ENCODE peak calls at places on chromosomes 3 and 15, in ten cellular contexts. Z is right lobe of liver; N is IMR-90; L is heart left ventricle; T is activated CD8-positive, alpha-beta memory T cell treated with anti-CD3 and anti-CD28 coated beads for 48 hours; X is islet precursor cell; E is WTC11; A is activated naive CD4-positive, alpha-beta T cell treated with anti-CD3 and anti-CD28 coated beads for 36 hours; R is lower leg skin; U is neuronal stem cell. V is an unnamed sample.

GRCh38 chr3:17686613-17687012 is 55.8 kb downstream of the TBC1D5 start:
- DNase-seq in T (no peak), R (no peak), U (no peak), E (no peak), L (no peak), N (no peak), Z (no peak), X (peak; percentile 53), A (no peak), V (no peak)

GRCh38 chr3:103170651-103171050 is 735.8 kb downstream of the ZPLD1 start:
- DNase-seq in X (no peak), L (no peak), U (no peak), E (no peak), T (no peak), Z (no peak), R (no peak), A (no peak), N (no peak), V (no peak)

GRCh38 chr3:60599586-60599985 is 651.7 kb downstream of the FHIT start:
- DNase-seq in T (no peak), U (no peak), N (no peak), E (no peak), Z (no peak), X (no peak), L (no peak), R (no peak), A (no peak), V (no peak)

GRCh38 chr3:60933828-60934227 is 317.4 kb downstream of the FHIT start:
- DNase-seq in N (no peak), R (no peak), Z (no peak), X (no peak), A (no peak), U (no peak), L (no peak), T (no peak), E (no peak), V (no peak)

GRCh38 chr15:83654379-83655236 is 685 bp downstream of the ADAMTSL3 start:
- DNase-seq in Z (peak; percentile 57), A (no peak), T (no peak), L (peak; percentile 81), N (no peak), R (no peak), X (peak; percentile 79), E (peak; percentile 63), U (no peak), V (no peak)

GRCh38 chr3:57852896-57853295 is 96.8 kb downstream of the SLMAP start:
- DNase-seq in L (no peak), A (no peak), E (no peak), R (no peak), T (no peak), X (no peak), Z (no peak), U (no peak), N (peak; percentile 55), V (no peak)

GRCh38 chr15:41805711-41806110 is 22.2 kb upstream of the JMJD7 start:
- DNase-seq in R (no peak), E (no peak), X (peak; percentile 53), A (no peak), N (no peak), U (no peak), Z (no peak), T (no peak), L (no peak), V (no peak)

GRCh38 chr3:16982439-16982838 is 97.7 kb downstream of the PLCL2 start:
- DNase-seq in R (no peak), A (no peak), X (no peak), T (no peak), L (no peak), Z (no peak), E (no peak), U (no peak), N (no peak), V (no peak)

GRCh38 chr3:61562042-61562809 is 855 bp downstream of the PTPRG start:
- DNase-seq in N (peak; percentile 31), R (no peak), Z (peak; percentile 27), T (no peak), X (no peak), A (no peak), L (peak; percentile 63), U (no peak), E (peak; percentile 16), V (no peak)

GRCh38 chr15:73832657-73833056 is 40.7 kb upstream of the TBC1D21 start:
- DNase-seq in X (no peak), T (no peak), N (no peak), L (no peak), U (no peak), R (no peak), A (peak; percentile 14), E (peak; percentile 19), Z (no peak), V (no peak)

GRCh38 chr3:133258358-133258757 is 141.5 kb upstream of the BFSP2 start:
- DNase-seq in T (no peak), N (peak; percentile 42), L (no peak), A (no peak), U (no peak), R (no peak), X (peak; percentile 74), Z (no peak), E (no peak), V (no peak)

GRCh38 chr3:152834354-152835310 is at the start of gene P2RY1:
- DNase-seq in U (peak; percentile 80), R (peak; percentile 69), X (peak; percentile 95), Z (peak; percentile 66), L (peak; percentile 86), E (peak; percentile 90), A (peak; percentile 46), T (peak; percentile 12), N (peak; percentile 17), V (no peak)

GRCh38 chr15:28094732-28095521 is 4.2 kb downstream of the OCA2 start:
- DNase-seq in N (no peak), T (no peak), A (no peak), U (no peak), X (peak; percentile 69), Z (peak; percentile 81), R (no peak), L (no peak), E (peak; percentile 44), V (no peak)

GRCh38 chr3:49422379-49423248 is at the start of gene AMT:
- DNase-seq in N (peak; percentile 30), R (no peak), U (peak; percentile 74), Z (peak; percentile 71), L (peak; percentile 75), T (no peak), E (peak; percentile 92), A (no peak), X (peak; percentile 98), V (no peak)

GRCh38 chr15:81117581-81117980 is 16.5 kb upstream of the CFAP161 start:
- DNase-seq in X (no peak), T (no peak), R (no peak), E (no peak), Z (no peak), A (no peak), N (no peak), L (no peak), U (no peak), V (no peak)

GRCh38 chr15:26864664-26865191 is 2.1 kb upstream of the GABRA5 start:
- DNase-seq in Z (no peak), E (peak; percentile 60), R (no peak), L (no peak), U (peak; percentile 65), X (no peak), N (peak; percentile 36), A (peak; percentile 27), T (no peak), V (peak; percentile 12)

GRCh38 chr3:178584722-178585121 is 48.5 kb downstream of the KCNMB2 start:
- DNase-seq in L (no peak), A (no peak), R (no peak), U (no peak), N (no peak), E (no peak), Z (no peak), T (no peak), X (no peak), V (no peak)

GRCh38 chr3:194065119-194065392 is 70.9 kb upstream of the HES1 start:
- DNase-seq in E (no peak), L (no peak), A (no peak), Z (no peak), U (no peak), N (no peak), X (no peak), R (no peak), T (no peak), V (no peak)

GRCh38 chr3:115891237-115891636 is 267.9 kb downstream of the GAP43 start:
- DNase-seq in U (no peak), T (no peak), E (no peak), Z (no peak), A (no peak), X (no peak), N (no peak), R (no peak), L (no peak), V (no peak)

GRCh38 chr15:77025066-77025435 is 30.1 kb downstream of the PSTPIP1 start:
- DNase-seq in Z (peak; percentile 10), X (peak; percentile 43), A (peak; percentile 1), L (peak; percentile 25), R (no peak), U (no peak), N (no peak), T (no peak), E (peak; percentile 5), V (no peak)

V was measured in smooth muscle cell of the brain vasculature.